ENCODE peak calls at places on chromosomes 2 and 18, in four cellular contexts. R, O, T and E are unnamed samples. For H3K4me1, the result is how much of the 10 kb centered on the place peaks cover.

GRCh38 chr2:67797801-67798535 is 264.8 kb downstream of the C1D start:
- DNase-seq in T (no peak), O (no peak), R (peak), E (no peak)

GRCh38 chr2:219243291-219243761 is 1.9 kb downstream of the GLB1L start:
- DNase-seq in T (peak), R (peak), O (peak), E (peak)

GRCh38 chr2:102186676-102187190 is at the start of gene IL1RL2:
- DNase-seq in R (no peak), O (no peak), T (peak), E (no peak)

GRCh38 chr2:231189171-231189530 is 9.3 kb upstream of the ARMC9 start:
- DNase-seq in O (no peak), R (no peak), T (no peak), E (no peak)

GRCh38 chr18:41744664-41745063 is 210.4 kb upstream of the PIK3C3 start:
- DNase-seq in O (no peak), T (no peak), R (peak), E (no peak)

GRCh38 chr2:201622306-201622705 is 21.0 kb downstream of the TMEM237 start:
- DNase-seq in T (no peak), O (no peak), R (peak), E (no peak)

GRCh38 chr2:234494361-234495075 is 2.4 kb downstream of the ARL4C start:
- DNase-seq in O (no peak), R (peak), T (no peak), E (no peak)

GRCh38 chr2:100596465-100596864 is 33.7 kb downstream of the PDCL3 start:
- DNase-seq in T (no peak), R (no peak), O (no peak), E (no peak)

GRCh38 chr2:3827673-3828575 is 124.5 kb downstream of the DCDC2C start:
- DNase-seq in R (no peak), O (no peak), T (peak), E (no peak)

GRCh38 chr2:170307988-170308387 is 130.0 kb downstream of the MYO3B start:
- DNase-seq in R (peak), O (no peak), T (no peak), E (no peak)

GRCh38 chr2:179574061-179574519 is 287.3 kb downstream of the ZNF385B start:
- DNase-seq in T (no peak), O (no peak), R (peak), E (no peak)

GRCh38 chr2:239774933-239775622 is 250.1 kb downstream of the NDUFA10 start:
- DNase-seq in T (no peak), R (no peak), O (no peak), E (no peak)

GRCh38 chr18:79221136-79221535 is 151.9 kb downstream of the ATP9B start:
- DNase-seq in T (no peak), R (no peak), O (no peak), E (no peak)

GRCh38 chr18:79818631-79819030 is 20.9 kb downstream of the KCNG2 start:
- DNase-seq in T (no peak), O (no peak), R (no peak), E (peak)

GRCh38 chr2:149617476-149617875 is 29.9 kb upstream of the MMADHC start:
- DNase-seq in T (no peak), O (no peak), R (no peak), E (no peak)

GRCh38 chr18:27378396-27379094 is 193.4 kb upstream of the CHST9 start:
- DNase-seq in T (no peak), R (peak), O (no peak), E (no peak)

GRCh38 chr2:208062113-208062512 is 36.8 kb upstream of the PLEKHM3 start:
- DNase-seq in R (peak), O (no peak), T (no peak), E (no peak)

GRCh38 chr2:156864230-156864629 is 393.3 kb upstream of the GALNT5 start:
- DNase-seq in T (no peak), R (no peak), O (no peak), E (no peak)

GRCh38 chr2:8575810-8576423 is 105.9 kb upstream of the ID2 start:
- DNase-seq in T (no peak), R (no peak), O (no peak), E (no peak)

GRCh38 chr18:59180150-59180845 is 39.7 kb upstream of the GRP start:
- DNase-seq in T (no peak), O (no peak), R (no peak), E (no peak)

GRCh38 chr2:231323316-231323715 is 72.2 kb upstream of the B3GNT7 start:
- DNase-seq in O (no peak), R (no peak), T (no peak), E (no peak)

GRCh38 chr2:8268172-8268783 is 413.6 kb upstream of the ID2 start:
- DNase-seq in R (no peak), T (no peak), O (no peak), E (no peak)

GRCh38 chr2:199716807-199717586 is 134.0 kb downstream of the FTCDNL1 start:
- DNase-seq in T (no peak), R (no peak), O (no peak), E (no peak)

GRCh38 chr2:179429597-179429996 is 165.0 kb upstream of the SESTD1 start:
- DNase-seq in O (no peak), T (no peak), R (no peak), E (no peak)

GRCh38 chr2:232839680-232840079 is 30.4 kb upstream of the SNORC start:
- DNase-seq in T (peak), O (peak), R (peak), E (no peak)

GRCh38 chr18:79528296-79528695 is 132.6 kb downstream of the NFATC1 start:
- DNase-seq in R (no peak), O (no peak), T (no peak), E (peak)

GRCh38 chr2:86078801-86079545 is 26.7 kb downstream of the POLR1A start:
- DNase-seq in R (peak), O (no peak), T (no peak), E (peak)

GRCh38 chr2:237993701-237994100 is 26.9 kb downstream of the UBE2F start:
- DNase-seq in T (no peak), O (no peak), R (no peak), E (no peak)

GRCh38 chr2:28639092-28639691 is 112.4 kb upstream of the PPP1CB start:
- DNase-seq in T (no peak), O (no peak), R (no peak), E (no peak)

GRCh38 chr2:28366496-28367282 is 26.0 kb upstream of the FOSL2 start:
- DNase-seq in T (no peak), R (peak), O (no peak), E (peak)

GRCh38 chr2:147331790-147332419 is 512.9 kb upstream of the ACVR2A start:
- DNase-seq in T (no peak), R (no peak), O (no peak), E (peak)

GRCh38 chr2:95007822-95008221 is 17.7 kb upstream of the MAL start:
- DNase-seq in O (peak), R (no peak), T (no peak), E (no peak)

GRCh38 chr2:105789745-105790466 is 45.2 kb downstream of the NCK2 start:
- DNase-seq in T (no peak), R (peak), O (peak), E (peak)

GRCh38 chr2:61633250-61633649 is 95.1 kb upstream of the XPO1 start:
- DNase-seq in R (peak), O (no peak), T (no peak), E (no peak)

GRCh38 chr18:27608742-27609141 is 423.6 kb upstream of the CHST9 start:
- DNase-seq in O (no peak), R (peak), T (no peak), E (no peak)

GRCh38 chr2:229096667-229097066 is 174.4 kb downstream of the PID1 start:
- DNase-seq in O (no peak), R (no peak), T (no peak), E (no peak)

GRCh38 chr2:128308889-128309288 is 9.8 kb downstream of the HS6ST1 start:
- DNase-seq in R (no peak), T (no peak), O (no peak), E (no peak)

GRCh38 chr2:104766683-104767082 is 87.2 kb upstream of the POU3F3 start:
- DNase-seq in R (no peak), O (no peak), T (no peak), E (no peak)

GRCh38 chr2:98936133-98936916 is at the start of gene CRACDL:
- DNase-seq in T (no peak), R (peak), O (no peak), E (no peak)

GRCh38 chr18:24726727-24727539 is 266.5 kb downstream of the HRH4 start:
- DNase-seq in R (peak), T (peak), O (peak), E (peak)

GRCh38 chr2:96770451-96770850 is 9.7 kb downstream of the CNNM4 start:
- DNase-seq in O (no peak), T (no peak), R (no peak), E (no peak)

GRCh38 chr2:96772903-96773675 is 12.4 kb downstream of the CNNM4 start:
- DNase-seq in R (no peak), T (no peak), O (no peak), E (no peak)

GRCh38 chr2:96771792-96772618 is 11.3 kb downstream of the CNNM4 start:
- DNase-seq in T (no peak), R (no peak), O (no peak), E (peak)

GRCh38 chr2:96775160-96775559 is 14.5 kb downstream of the CNNM4 start:
- DNase-seq in O (no peak), R (no peak), T (no peak), E (no peak)

GRCh38 chr2:96773922-96774321 is 13.2 kb downstream of the CNNM4 start:
- DNase-seq in O (no peak), T (no peak), R (no peak), E (peak)
- TF ChIP-seq POLR2A in O (no peak), T (no peak), R (no peak), E (no peak)

GRCh38 chr2:71503827-71504226 is 50.5 kb downstream of the DYSF start:
- DNase-seq in T (no peak), O (peak), R (peak), E (peak)

GRCh38 chr2:71506222-71506621 is 52.9 kb downstream of the DYSF start:
- DNase-seq in T (no peak), O (no peak), R (no peak), E (no peak)

GRCh38 chr2:71505770-71506140 is 52.4 kb downstream of the DYSF start:
- DNase-seq in T (no peak), O (no peak), R (no peak), E (no peak)

GRCh38 chr2:71504611-71505010 is 51.2 kb downstream of the DYSF start:
- DNase-seq in T (no peak), R (no peak), O (no peak), E (no peak)

DNA sequence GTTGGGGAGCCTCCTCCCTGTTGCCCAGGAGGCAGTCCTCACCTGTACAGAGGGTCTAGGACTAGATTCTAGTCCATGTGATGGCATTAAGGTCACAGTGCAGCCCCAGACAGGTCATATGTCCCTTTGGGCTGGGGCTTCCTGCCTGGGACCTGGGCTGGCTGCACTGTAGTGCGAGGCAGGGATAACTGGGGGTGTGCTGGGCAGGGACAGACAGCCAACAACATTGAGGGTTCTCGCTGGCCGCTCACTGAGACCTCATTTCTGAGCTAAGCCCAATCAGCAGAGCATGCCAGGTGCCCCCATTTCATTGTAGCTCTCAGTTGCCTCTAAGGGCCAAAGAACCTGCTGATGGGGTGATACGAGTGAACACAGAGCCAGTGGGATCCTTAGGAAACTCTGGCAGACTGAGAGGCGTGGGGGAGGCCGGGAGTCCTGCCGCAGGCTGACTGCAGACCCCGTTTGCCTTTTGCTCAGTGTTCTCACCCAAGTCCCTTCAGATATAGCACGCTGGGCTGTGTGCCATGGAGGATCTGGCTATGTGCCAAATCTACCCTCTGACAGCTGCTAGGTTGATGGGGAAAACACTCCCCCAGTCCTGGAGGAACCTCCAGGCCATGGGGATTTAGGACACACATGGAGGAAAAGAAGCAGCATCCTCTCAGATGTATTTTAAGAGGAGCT is 51.9 kb downstream of the DYSF start:
- DNase-seq in O (peak), R (peak), T (no peak), E (no peak)
- H3K4me1 ChIP-seq in O (half or more), R (under half), T (under half), E (under half)

DNA sequence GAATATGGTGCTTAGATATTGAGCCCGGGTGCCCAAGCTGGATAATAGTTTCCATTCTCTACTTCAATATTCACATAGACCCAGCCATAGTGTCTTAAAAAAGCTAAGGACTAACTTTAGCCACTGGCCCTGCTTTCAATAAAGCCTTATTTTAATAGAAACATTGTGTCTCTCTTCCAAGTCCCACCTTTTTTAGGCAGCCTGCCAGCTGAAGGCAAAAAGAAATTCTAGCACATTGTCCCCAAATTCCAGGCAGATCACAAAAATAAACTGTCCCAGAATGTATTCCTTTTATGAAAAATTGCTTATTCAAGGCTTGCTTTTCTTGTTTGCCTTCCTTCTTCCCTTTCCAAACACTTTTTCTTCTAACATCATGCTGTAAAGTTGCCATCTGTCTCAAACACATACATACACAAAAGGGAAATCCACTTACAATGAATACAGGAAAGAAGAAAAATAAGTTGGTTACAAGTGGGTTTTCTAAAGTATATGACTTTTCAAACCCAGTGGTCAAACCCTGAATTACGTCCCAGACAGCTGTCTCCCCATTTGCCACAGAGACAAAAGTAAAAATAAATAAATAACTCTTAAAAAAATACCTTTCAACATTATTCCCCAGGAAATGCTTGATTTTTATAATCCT is 778.5 kb downstream of the BCL11A start:
- DNase-seq in T (no peak), R (no peak), O (no peak), E (no peak)
- TF ChIP-seq CTCF in T (no peak), R (no peak), O (no peak), E (no peak)

GRCh38 chr18:21612125-21613100 is at the start of gene SNRPD1:
- DNase-seq in O (peak), T (peak), R (peak), E (peak)
- TF ChIP-seq POLR2A in O (no peak), T (peak), R (peak), E (peak)

GRCh38 chr2:65370387-65371093 is 61.9 kb downstream of the SPRED2 start:
- DNase-seq in T (no peak), R (no peak), O (peak), E (no peak)
- H3K4me1 ChIP-seq in T (under half), R (under half), O (half or more), E (under half)

GRCh38 chr2:159199751-159200465 is 86.6 kb downstream of the WDSUB1 start:
- DNase-seq in T (no peak), O (no peak), R (no peak), E (no peak)
- TF ChIP-seq CTCF in T (no peak), O (peak), R (no peak), E (no peak)

GRCh38 chr18:76203552-76203951 is 291.5 kb downstream of the ZNF516 start:
- DNase-seq in O (no peak), R (no peak), T (no peak), E (no peak)
- TF ChIP-seq POLR2A in O (no peak), R (no peak), T (no peak), E (no peak)

GRCh38 chr2:69097148-69097610 is 84.2 kb downstream of the ANTXR1 start:
- DNase-seq in T (no peak), O (no peak), R (peak), E (no peak)

GRCh38 chr2:69099541-69099940 is 86.6 kb downstream of the ANTXR1 start:
- DNase-seq in O (no peak), T (no peak), R (peak), E (no peak)

GRCh38 chr2:69096326-69097095 is 83.5 kb downstream of the ANTXR1 start:
- DNase-seq in O (no peak), R (no peak), T (no peak), E (no peak)

GRCh38 chr2:69100220-69100723 is 87.3 kb downstream of the ANTXR1 start:
- DNase-seq in R (no peak), O (no peak), T (no peak), E (no peak)

GRCh38 chr2:69097908-69098655 is 85.1 kb downstream of the ANTXR1 start:
- DNase-seq in O (no peak), R (no peak), T (no peak), E (no peak)
- H3K4me1 ChIP-seq in O (under half), R (under half), T (under half), E (under half)

GRCh38 chr2:96811916-96812315 is 4.2 kb upstream of the CNNM3 start:
- DNase-seq in T (no peak), R (no peak), O (peak), E (no peak)
- TF ChIP-seq CTCF in T (no peak), R (no peak), O (no peak), E (no peak)